ENCODE peak calls at places on chromosome 5, in seven cellular contexts. Q, K, B, C, R, Y and H are unnamed samples.

GRCh38 chr5:43208658-43209057 is 16.6 kb downstream of the NIM1K start:
- DNase-seq in Q (no peak), K (no peak), B (no peak), C (no peak), R (no peak), Y (no peak), H (no peak)

GRCh38 chr5:176853151-176853793 is 42.9 kb downstream of the UNC5A start:
- DNase-seq in Q (no peak), K (no peak), B (no peak), C (no peak), R (no peak), Y (no peak), H (no peak)

GRCh38 chr5:78429332-78429849 is 69.0 kb downstream of the SCAMP1 start:
- DNase-seq in Q (no peak), K (no peak), B (no peak), C (no peak), R (no peak), Y (no peak), H (no peak)

GRCh38 chr5:73640861-73641320 is 14.9 kb downstream of the ARHGEF28 start:
- DNase-seq in Q (no peak), K (no peak), B (no peak), C (no peak), R (peak; percentile 50), Y (no peak), H (no peak)

GRCh38 chr5:10106806-10107205 is 142.9 kb downstream of the ATPSCKMT start:
- DNase-seq in Q (no peak), K (no peak), B (no peak), C (no peak), R (no peak), Y (no peak), H (no peak)

GRCh38 chr5:78132507-78132906 is 162.0 kb downstream of the AP3B1 start:
- DNase-seq in Q (no peak), K (no peak), B (no peak), C (no peak), R (no peak), Y (no peak), H (no peak)

GRCh38 chr5:31854181-31854624 is 215.3 kb downstream of the PDZD2 start:
- DNase-seq in Q (no peak), K (peak; percentile 22), B (peak; percentile 14), C (no peak), R (peak; percentile 18), Y (peak; percentile 32), H (peak; percentile 33)

GRCh38 chr5:115571441-115571878 is 26.9 kb upstream of the FEM1C start:
- DNase-seq in Q (no peak), K (no peak), B (peak; percentile 43), C (no peak), R (no peak), Y (no peak), H (no peak)

GRCh38 chr5:35487255-35488035 is 130.2 kb upstream of the SPEF2 start:
- DNase-seq in Q (no peak), K (no peak), B (no peak), C (no peak), R (peak; percentile 13), Y (no peak), H (no peak)

GRCh38 chr5:5473224-5473623 is 50.7 kb downstream of the ICE1 start:
- DNase-seq in Q (no peak), K (no peak), B (no peak), C (no peak), R (no peak), Y (no peak), H (no peak)

GRCh38 chr5:30804739-30805313 is 388.7 kb upstream of the CDH6 start:
- DNase-seq in Q (no peak), K (no peak), B (no peak), C (no peak), R (peak; percentile 54), Y (no peak), H (no peak)

GRCh38 chr5:67816456-67816855 is 399.1 kb upstream of the PIK3R1 start:
- DNase-seq in Q (no peak), K (no peak), B (no peak), C (no peak), R (no peak), Y (no peak), H (no peak)

GRCh38 chr5:145762833-145763232 is 72.3 kb downstream of the PRELID2 start:
- DNase-seq in Q (no peak), K (no peak), B (no peak), C (no peak), R (no peak), Y (no peak), H (no peak)

GRCh38 chr5:169801324-169801777 is 164.3 kb downstream of the DOCK2 start:
- DNase-seq in Q (no peak), K (no peak), B (no peak), C (no peak), R (peak; percentile 17), Y (no peak), H (no peak)

GRCh38 chr5:4862500-4862899 is 277.6 kb upstream of the ADAMTS16 start:
- DNase-seq in Q (no peak), K (no peak), B (no peak), C (peak; percentile 41), R (peak; percentile 54), Y (no peak), H (no peak)

GRCh38 chr5:132474131-132474723 is 16.3 kb downstream of the IRF1 start:
- DNase-seq in Q (no peak), K (no peak), B (no peak), C (no peak), R (no peak), Y (no peak), H (no peak)

GRCh38 chr5:38613992-38614836 is 57.8 kb upstream of the LIFR start:
- DNase-seq in Q (no peak), K (no peak), B (peak; percentile 94), C (no peak), R (no peak), Y (no peak), H (no peak)

GRCh38 chr5:143119881-143120341 is 283.6 kb downstream of the NR3C1 start:
- DNase-seq in Q (no peak), K (no peak), B (no peak), C (no peak), R (no peak), Y (no peak), H (no peak)

GRCh38 chr5:137560414-137560813 is 61.3 kb upstream of the SPOCK1 start:
- DNase-seq in Q (no peak), K (no peak), B (no peak), C (no peak), R (no peak), Y (no peak), H (no peak)
- H3K36me3 ChIP-seq in Q (no peaks in the 10 kb centered on the region), K (no peaks in the 10 kb centered on the region), B (no peaks in the 10 kb centered on the region), C (no peaks in the 10 kb centered on the region), R (no peaks in the 10 kb centered on the region), Y (no peaks in the 10 kb centered on the region), H (no peaks in the 10 kb centered on the region)

GRCh38 chr5:178625679-178626483 is 969 bp downstream of the CLK4 start:
- DNase-seq in Q (no peak), K (no peak), B (no peak), C (peak; percentile 31), R (no peak), Y (no peak), H (no peak)

GRCh38 chr5:178624626-178625546 is 2.0 kb downstream of the CLK4 start:
- DNase-seq in Q (no peak), K (no peak), B (no peak), C (no peak), R (peak; percentile 54), Y (no peak), H (no peak)

GRCh38 chr5:178626484-178627258 is at the start of gene CLK4:
- DNase-seq in Q (peak; percentile 78), K (peak; percentile 97), B (peak; percentile 96), C (peak; percentile 97), R (peak; percentile 94), Y (peak; percentile 98), H (peak; percentile 96)

GRCh38 chr5:178619390-178619789 is 7.5 kb downstream of the CLK4 start:
- DNase-seq in Q (no peak), K (no peak), B (no peak), C (no peak), R (no peak), Y (no peak), H (no peak)

DNA sequence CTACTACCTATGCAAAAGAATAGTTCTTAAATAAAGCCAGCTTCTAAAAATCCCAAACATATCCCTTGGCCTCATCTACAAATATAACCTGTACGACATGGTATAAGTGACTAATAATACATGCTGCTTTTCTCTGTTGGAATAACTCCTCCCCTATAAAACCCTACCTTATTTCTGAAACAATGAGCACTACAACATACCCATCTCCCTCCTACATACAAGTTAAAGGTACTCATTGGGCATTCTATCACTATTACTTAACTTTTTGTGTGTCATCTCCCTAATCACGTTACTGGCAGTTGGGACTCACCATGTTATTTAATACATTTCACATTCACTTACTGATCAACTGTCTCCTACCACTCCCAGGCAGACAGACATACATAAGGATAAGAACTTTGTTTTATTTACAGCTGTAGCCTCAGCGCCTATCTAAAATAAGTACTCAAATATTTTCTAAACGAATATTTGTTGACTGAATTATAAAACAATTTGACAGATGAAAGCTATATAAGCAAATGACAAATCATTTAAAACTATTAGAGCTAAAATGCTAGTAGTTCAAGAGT is 4.1 kb downstream of the CLK4 start:
- DNase-seq in Q (no peak), K (no peak), B (no peak), C (no peak), R (no peak), Y (no peak), H (no peak)
- H3K4me1 ChIP-seq in Q (peaks cover 34% of the 10 kb centered on the region), K (peaks cover 21% of the 10 kb centered on the region), B (peaks cover 25% of the 10 kb centered on the region), C (peaks cover 6% of the 10 kb centered on the region), R (peaks cover 21% of the 10 kb centered on the region), Y (peaks cover 9% of the 10 kb centered on the region), H (peaks cover 83% of the 10 kb centered on the region)

DNA sequence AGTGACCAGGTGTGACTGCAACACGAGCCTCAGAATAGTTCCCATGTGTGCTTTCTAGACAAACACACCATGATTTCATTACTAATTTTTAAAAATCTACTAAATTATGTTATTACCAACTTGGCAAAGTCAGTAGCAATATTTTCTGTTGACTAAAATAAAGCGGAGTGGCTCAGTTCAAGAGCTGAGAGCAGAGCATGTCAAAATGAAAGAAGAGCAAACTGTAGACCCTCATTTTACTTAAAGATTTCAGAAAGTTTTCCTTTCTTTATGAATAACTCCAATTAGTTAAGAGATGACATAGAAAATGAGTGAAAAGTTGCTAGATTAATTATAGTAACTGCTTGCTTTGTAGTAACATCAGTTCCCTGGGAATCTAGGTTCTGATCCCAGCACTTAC is 17.9 kb downstream of the OXCT1 start:
- DNase-seq in Q (no peak), K (no peak), B (no peak), C (no peak), R (no peak), Y (no peak), H (no peak)
- H3K36me3 ChIP-seq in Q (peaks cover 34% of the 10 kb centered on the region), K (no peaks in the 10 kb centered on the region), B (no peaks in the 10 kb centered on the region), C (peaks cover 61% of the 10 kb centered on the region), R (peaks cover 41% of the 10 kb centered on the region), Y (peaks cover 15% of the 10 kb centered on the region), H (peaks cover 64% of the 10 kb centered on the region)

GRCh38 chr5:179269781-179270543 is 75.3 kb downstream of the ADAMTS2 start:
- DNase-seq in Q (no peak), K (peak; percentile 10), B (peak; percentile 2), C (peak; percentile 74), R (no peak), Y (no peak), H (no peak)

GRCh38 chr5:179271821-179272325 is 73.4 kb downstream of the ADAMTS2 start:
- DNase-seq in Q (no peak), K (peak; percentile 11), B (no peak), C (peak; percentile 23), R (no peak), Y (no peak), H (no peak)

GRCh38 chr5:179268966-179269693 is 76.1 kb downstream of the ADAMTS2 start:
- DNase-seq in Q (no peak), K (no peak), B (peak; percentile 1), C (no peak), R (no peak), Y (no peak), H (no peak)

GRCh38 chr5:179271301-179271650 is 74.0 kb downstream of the ADAMTS2 start:
- DNase-seq in Q (no peak), K (peak; percentile 10), B (no peak), C (peak; percentile 33), R (no peak), Y (no peak), H (no peak)

GRCh38 chr5:179270581-179271300 is 74.5 kb downstream of the ADAMTS2 start:
- DNase-seq in Q (no peak), K (peak; percentile 14), B (no peak), C (peak; percentile 74), R (no peak), Y (no peak), H (peak; percentile 18)
- H3K4me1 ChIP-seq in Q (peaks cover 28% of the 10 kb centered on the region), K (no peaks in the 10 kb centered on the region), B (no peaks in the 10 kb centered on the region), C (peaks cover 100% of the 10 kb centered on the region), R (peaks cover 7% of the 10 kb centered on the region), Y (peaks cover 2% of the 10 kb centered on the region), H (peaks cover 44% of the 10 kb centered on the region)